ENCODE peak calls at places on chromosome 1, in ten cellular contexts. O, H, L, A, E, Y, Q, R, X and B are unnamed samples.

GRCh38 chr1:205775717-205776056 is 405 bp upstream of the RAB29 start:
- DNase-seq in O (no peak), H (no peak), L (no peak), A (no peak), E (peak; percentile 33), Y (no peak), Q (no peak), R (peak; percentile 65), X (no peak), B (peak; percentile 85)

GRCh38 chr1:183732251-183732650 is 72.7 kb upstream of the RGL1 start:
- DNase-seq in O (no peak), H (no peak), L (no peak), A (no peak), E (no peak), Y (no peak), Q (no peak), R (peak; percentile 44), X (no peak), B (no peak)

GRCh38 chr1:44417351-44418021 is 12.4 kb downstream of the RNF220 start:
- DNase-seq in O (no peak), H (no peak), L (no peak), A (no peak), E (no peak), Y (peak; percentile 14), Q (peak; percentile 73), R (no peak), X (no peak), B (peak; percentile 22)

GRCh38 chr1:239810071-239810481 is 281.6 kb upstream of the FMN2 start:
- DNase-seq in O (no peak), H (no peak), L (no peak), A (no peak), E (no peak), Y (no peak), Q (no peak), R (no peak), X (no peak), B (no peak)

GRCh38 chr1:223887724-223888428 is 42.1 kb upstream of the TP53BP2 start:
- DNase-seq in O (peak; percentile 100), H (no peak), L (no peak), A (no peak), E (peak; percentile 99), Y (peak; percentile 80), Q (no peak), R (peak; percentile 90), X (no peak), B (peak; percentile 97)

GRCh38 chr1:230091473-230092231 is 24.6 kb downstream of the GALNT2 start:
- DNase-seq in O (no peak), H (no peak), L (no peak), A (no peak), E (peak; percentile 66), Y (no peak), Q (no peak), R (no peak), X (no peak), B (no peak)

GRCh38 chr1:170664828-170665617 is 1.1 kb downstream of the PRRX1 start:
- DNase-seq in O (no peak), H (no peak), L (no peak), A (no peak), E (peak; percentile 61), Y (peak; percentile 40), Q (peak; percentile 75), R (peak; percentile 74), X (no peak), B (peak; percentile 69)

GRCh38 chr1:48930011-48930410 is 153.3 kb upstream of the BEND5 start:
- DNase-seq in O (no peak), H (no peak), L (no peak), A (no peak), E (no peak), Y (no peak), Q (no peak), R (no peak), X (no peak), B (no peak)

GRCh38 chr1:163071381-163072255 is 2.5 kb downstream of the RGS4 start:
- DNase-seq in O (peak; percentile 63), H (peak; percentile 42), L (peak; percentile 83), A (peak; percentile 56), E (peak; percentile 91), Y (peak; percentile 49), Q (no peak), R (peak; percentile 86), X (no peak), B (peak; percentile 92)

GRCh38 chr1:206050655-206051235 is 2.2 kb upstream of the RHEX start:
- DNase-seq in O (peak; percentile 85), H (no peak), L (no peak), A (peak; percentile 45), E (peak; percentile 2), Y (peak; percentile 47), Q (no peak), R (no peak), X (peak; percentile 94), B (no peak)

GRCh38 chr1:52032124-52032784 is 1.4 kb downstream of the KTI12 start:
- DNase-seq in O (no peak), H (no peak), L (no peak), A (no peak), E (peak; percentile 6), Y (no peak), Q (no peak), R (no peak), X (no peak), B (no peak)

GRCh38 chr1:203325004-203325417 is 19.7 kb downstream of the BTG2 start:
- DNase-seq in O (no peak), H (no peak), L (no peak), A (peak; percentile 49), E (no peak), Y (no peak), Q (no peak), R (no peak), X (peak; percentile 83), B (no peak)

GRCh38 chr1:100476736-100477135 is 61.2 kb upstream of the GPR88 start:
- DNase-seq in O (no peak), H (no peak), L (no peak), A (no peak), E (no peak), Y (no peak), Q (no peak), R (no peak), X (no peak), B (no peak)

GRCh38 chr1:111471012-111471411 is 2.8 kb upstream of the C1orf162 start:
- DNase-seq in O (no peak), H (peak; percentile 55), L (no peak), A (peak; percentile 84), E (no peak), Y (peak; percentile 14), Q (no peak), R (no peak), X (peak; percentile 44), B (no peak)

GRCh38 chr1:6359568-6360496 is 33.7 kb downstream of the ACOT7 start:
- DNase-seq in O (peak; percentile 61), H (peak; percentile 77), L (no peak), A (peak; percentile 70), E (peak; percentile 88), Y (peak; percentile 62), Q (peak; percentile 75), R (peak; percentile 82), X (peak; percentile 72), B (peak; percentile 84)
- H3K4me3 ChIP-seq in O (no peak overlapping the region), H (no peak overlapping the region), L (no peak overlapping the region), A (no peak overlapping the region), E (no peak overlapping the region), Y (no peak overlapping the region), Q (peak overlapping the region; percentile 26), R (no peak overlapping the region), X (peak overlapping the region; percentile 44), B (no peak overlapping the region)

GRCh38 chr1:200556005-200556404 is 64.5 kb downstream of the KIF14 start:
- DNase-seq in O (no peak), H (no peak), L (no peak), A (no peak), E (peak; percentile 13), Y (no peak), Q (no peak), R (peak; percentile 31), X (no peak), B (peak; percentile 7)
- TF ChIP-seq CTCF in O (peak; percentile 47), H (no peak), L (no peak), A (peak; percentile 41), E (peak; percentile 31), Y (peak; percentile 14), Q (no peak), R (peak; percentile 41), X (peak; percentile 25), B (no peak)

DNA sequence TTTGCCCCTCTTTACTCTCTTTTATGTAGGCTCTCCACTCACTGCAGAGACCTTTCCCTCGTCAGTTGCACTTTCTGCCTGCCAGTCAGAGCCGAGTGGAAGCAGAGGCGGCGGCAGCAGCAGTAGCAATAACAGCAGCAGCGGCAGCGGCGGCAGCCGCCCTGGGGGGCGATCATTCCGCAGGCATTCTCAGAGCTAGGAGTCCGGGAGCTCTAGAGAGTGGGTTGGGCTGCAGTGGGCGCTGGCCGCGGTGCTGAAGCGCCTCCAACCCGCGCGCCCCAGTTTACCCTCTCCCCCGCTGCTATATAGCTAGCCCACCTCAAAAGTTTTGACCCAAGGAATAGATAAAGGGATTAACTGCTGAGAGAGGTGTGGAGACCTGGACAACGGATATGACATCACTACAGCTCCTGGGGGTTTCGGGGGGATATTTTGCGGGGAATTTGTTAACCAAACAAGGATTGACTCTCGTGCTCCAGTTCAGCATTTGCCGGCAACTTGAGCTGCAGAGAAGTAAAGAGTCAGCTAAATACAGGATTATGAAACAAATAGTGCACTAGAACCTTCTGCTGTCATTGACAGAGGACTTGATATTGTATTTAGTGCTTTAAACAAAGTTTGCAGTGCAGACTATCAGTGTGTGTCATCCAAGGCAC is at the start of gene OLFM3:
- DNase-seq in O (no peak), H (no peak), L (no peak), A (peak; percentile 30), E (no peak), Y (peak; percentile 73), Q (no peak), R (no peak), X (peak; percentile 7), B (peak; percentile 11)
- H3K4me3 ChIP-seq in O (no peak within 1 kb of the TSS), H (no peak within 1 kb of the TSS), L (no peak within 1 kb of the TSS), A (no peak within 1 kb of the TSS), E (no peak within 1 kb of the TSS), Y (no peak within 1 kb of the TSS), Q (no peak within 1 kb of the TSS), R (no peak within 1 kb of the TSS), X (no peak within 1 kb of the TSS), B (no peak within 1 kb of the TSS)

GRCh38 chr1:192474080-192474683 is 101.4 kb upstream of the RGS1 start:
- DNase-seq in O (no peak), H (no peak), L (no peak), A (no peak), E (peak; percentile 23), Y (no peak), Q (no peak), R (peak; percentile 54), X (no peak), B (peak; percentile 54)

GRCh38 chr1:192476802-192477298 is 98.7 kb upstream of the RGS1 start:
- DNase-seq in O (no peak), H (peak; percentile 39), L (no peak), A (no peak), E (peak; percentile 69), Y (peak; percentile 24), Q (no peak), R (peak; percentile 90), X (peak; percentile 28), B (peak; percentile 87)

GRCh38 chr1:192475970-192476369 is 99.6 kb upstream of the RGS1 start:
- DNase-seq in O (no peak), H (no peak), L (no peak), A (no peak), E (no peak), Y (no peak), Q (no peak), R (no peak), X (no peak), B (no peak)

GRCh38 chr1:192475329-192475728 is 100.2 kb upstream of the RGS1 start:
- DNase-seq in O (no peak), H (no peak), L (no peak), A (no peak), E (no peak), Y (no peak), Q (no peak), R (no peak), X (no peak), B (no peak)

GRCh38 chr1:192477630-192478029 is 97.9 kb upstream of the RGS1 start:
- DNase-seq in O (no peak), H (no peak), L (no peak), A (no peak), E (peak; percentile 63), Y (no peak), Q (no peak), R (peak; percentile 79), X (peak; percentile 17), B (peak; percentile 74)
- TF ChIP-seq CTCF in O (peak; percentile 38), H (peak; percentile 17), L (no peak), A (peak; percentile 83), E (peak; percentile 77), Y (peak; percentile 72), Q (peak; percentile 63), R (no peak), X (peak; percentile 51), B (peak; percentile 58)